ENCODE peak calls at places on chromosomes 2 and 18, in six cellular contexts. R is HepG2, O is H1, U is HCT116, K is GM12878, P is K562. S is an unnamed sample.

GRCh38 chr2:189819297-189819704 is 35.1 kb downstream of the PMS1 start:
- DNase-seq in R (no peak), O (no peak), U (no peak), K (no peak), P (no peak), S (no peak)

GRCh38 chr2:74152954-74153353 is 5.2 kb upstream of the BOLA3 start:
- DNase-seq in R (no peak), O (no peak), U (no peak), K (no peak), P (no peak), S (no peak)

GRCh38 chr18:22265838-22266237 is 96.4 kb downstream of the GATA6 start:
- DNase-seq in R (no peak), O (no peak), U (no peak), K (no peak), P (no peak), S (no peak)

GRCh38 chr2:42238644-42239288 is 69.6 kb downstream of the EML4 start:
- DNase-seq in R (peak; percentile 53), O (peak; percentile 63), U (peak; percentile 6), K (no peak), P (no peak), S (peak; percentile 13)

GRCh38 chr2:216735086-216735485 is 39.7 kb upstream of the IGFBP5 start:
- DNase-seq in R (no peak), O (no peak), U (no peak), K (no peak), P (no peak), S (no peak)

GRCh38 chr2:181430406-181431199 is 26.6 kb upstream of the ITGA4 start:
- DNase-seq in R (no peak), O (no peak), U (no peak), K (no peak), P (no peak), S (peak; percentile 13)

GRCh38 chr2:163690896-163691295 is 44.9 kb downstream of the FIGN start:
- DNase-seq in R (no peak), O (no peak), U (no peak), K (no peak), P (no peak), S (no peak)

GRCh38 chr2:71453404-71454220 is at the start of gene DYSF:
- DNase-seq in R (no peak), O (peak; percentile 87), U (no peak), K (no peak), P (peak; percentile 82), S (no peak)

GRCh38 chr2:28621172-28622100 is 125.6 kb downstream of the PLB1 start:
- DNase-seq in R (peak; percentile 83), O (peak; percentile 56), U (peak; percentile 58), K (no peak), P (peak; percentile 52), S (peak; percentile 99)
- TF ChIP-seq POLR2A in R (no peak), O (no peak), U (no peak), K (no peak), P (no peak), S (peak; percentile 74)

GRCh38 chr2:63819256-63819655 is 22.4 kb upstream of the UGP2 start:
- DNase-seq in R (no peak), O (no peak), U (no peak), K (no peak), P (no peak), S (no peak)

GRCh38 chr2:63821396-63821795 is 20.3 kb upstream of the UGP2 start:
- DNase-seq in R (no peak), O (no peak), U (no peak), K (no peak), P (no peak), S (no peak)

GRCh38 chr2:63820969-63821368 is 20.7 kb upstream of the UGP2 start:
- DNase-seq in R (no peak), O (no peak), U (no peak), K (no peak), P (no peak), S (no peak)

GRCh38 chr2:63818276-63818675 is 23.4 kb upstream of the UGP2 start:
- DNase-seq in R (no peak), O (no peak), U (no peak), K (no peak), P (no peak), S (no peak)

DNA sequence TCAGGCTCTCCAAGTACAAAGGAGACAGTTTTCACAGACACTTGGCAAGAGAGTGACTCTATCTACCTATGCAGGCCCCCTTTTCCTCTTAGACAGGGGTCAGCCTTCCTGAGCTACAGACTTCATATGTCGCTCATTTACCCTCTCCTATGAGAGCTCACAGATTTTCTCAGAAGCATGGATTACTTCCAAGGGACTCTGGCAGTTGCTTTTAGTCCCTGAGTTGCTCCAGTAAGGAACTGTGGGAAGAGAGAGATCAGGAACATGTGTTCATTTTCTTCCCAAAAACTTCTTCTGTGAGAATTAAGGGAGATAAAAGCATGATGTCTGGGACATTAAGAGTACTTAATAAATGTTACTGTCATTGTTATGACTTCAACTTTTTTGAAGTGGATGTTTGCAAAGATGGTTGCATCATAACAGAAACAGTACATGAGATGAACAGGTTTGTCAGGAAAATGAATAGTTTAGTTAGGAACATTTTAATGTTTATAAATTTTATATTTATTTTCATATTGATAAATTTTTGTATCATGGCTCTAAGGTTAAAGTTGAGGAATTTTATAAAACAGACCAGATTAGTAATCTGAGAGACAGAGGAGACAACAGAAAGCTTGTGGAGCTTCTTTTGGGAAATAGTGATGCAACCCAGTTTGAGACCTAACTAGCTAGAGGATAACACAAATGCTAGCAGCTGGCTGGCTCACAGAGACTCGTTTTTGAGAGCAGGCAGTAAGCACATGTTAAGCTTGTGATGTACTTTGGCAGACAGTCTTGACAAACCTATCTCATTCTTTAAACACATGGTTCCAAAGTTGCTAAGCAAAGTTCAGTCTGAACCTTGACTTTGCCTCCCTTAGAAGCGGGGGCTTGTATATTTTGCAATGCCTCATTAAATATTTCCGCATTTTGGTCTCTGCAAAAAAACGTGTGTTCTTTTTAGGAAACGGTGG is 21.7 kb upstream of the UGP2 start:
- DNase-seq in R (peak; percentile 92), O (no peak), U (no peak), K (no peak), P (no peak), S (no peak)
- H2AFZ ChIP-seq in R (peak overlapping the region; percentile 71), O (peak overlapping the region; percentile 75), U (no peak overlapping the region), K (no peak overlapping the region), P (no peak overlapping the region), S (no peak overlapping the region)

GRCh38 chr2:178425255-178425827 is 25.6 kb downstream of the PRKRA start:
- DNase-seq in R (no peak), O (no peak), U (no peak), K (no peak), P (no peak), S (no peak)

GRCh38 chr2:178426388-178426787 is 24.6 kb downstream of the PRKRA start:
- DNase-seq in R (no peak), O (no peak), U (no peak), K (no peak), P (no peak), S (no peak)

GRCh38 chr2:178428396-178428806 is 22.6 kb downstream of the PRKRA start:
- DNase-seq in R (peak; percentile 95), O (no peak), U (no peak), K (no peak), P (no peak), S (no peak)

GRCh38 chr2:178427458-178427857 is 23.5 kb downstream of the PRKRA start:
- DNase-seq in R (no peak), O (no peak), U (no peak), K (no peak), P (no peak), S (no peak)

DNA sequence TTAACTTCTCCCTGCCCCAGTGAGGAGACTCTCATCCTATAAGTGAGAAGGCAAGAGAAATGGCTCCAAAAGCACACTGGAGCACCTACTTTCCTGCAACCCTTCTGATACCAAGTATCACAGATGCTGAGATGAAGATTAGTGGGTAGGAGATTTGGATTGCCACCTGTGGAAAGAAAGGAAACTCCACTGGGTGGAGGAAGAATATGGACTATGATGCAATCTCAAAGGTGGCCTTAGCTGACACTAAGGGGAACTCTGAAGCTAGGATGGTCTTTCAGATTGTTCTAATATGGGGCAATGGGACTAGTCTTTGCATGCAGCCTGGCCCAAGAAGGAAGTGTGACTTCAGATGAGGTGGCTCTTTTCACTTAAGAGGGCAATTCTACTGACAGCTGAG is 21.6 kb downstream of the PRKRA start:
- DNase-seq in R (no peak), O (no peak), U (no peak), K (no peak), P (no peak), S (no peak)
- TF ChIP-seq POLR2AphosphoS5 in R (no peak), O (no peak), U (no peak), K (no peak), P (no peak), S (no peak)

GRCh38 chr2:184598313-184599053 is at the start of gene ZNF804A:
- DNase-seq in R (no peak), O (peak; percentile 63), U (no peak), K (peak; percentile 36), P (peak; percentile 20), S (peak; percentile 61)
- TF ChIP-seq POLR2A in R (no peak), O (no peak), U (no peak), K (peak; percentile 75), P (no peak), S (no peak)

GRCh38 chr2:239381709-239382134 is 19.1 kb downstream of the HDAC4 start:
- DNase-seq in R (no peak), O (no peak), U (no peak), K (peak; percentile 68), P (no peak), S (no peak)
- H2AFZ ChIP-seq in R (no peak overlapping the region), O (no peak overlapping the region), U (no peak overlapping the region), K (no peak overlapping the region), P (no peak overlapping the region), S (no peak overlapping the region)

DNA sequence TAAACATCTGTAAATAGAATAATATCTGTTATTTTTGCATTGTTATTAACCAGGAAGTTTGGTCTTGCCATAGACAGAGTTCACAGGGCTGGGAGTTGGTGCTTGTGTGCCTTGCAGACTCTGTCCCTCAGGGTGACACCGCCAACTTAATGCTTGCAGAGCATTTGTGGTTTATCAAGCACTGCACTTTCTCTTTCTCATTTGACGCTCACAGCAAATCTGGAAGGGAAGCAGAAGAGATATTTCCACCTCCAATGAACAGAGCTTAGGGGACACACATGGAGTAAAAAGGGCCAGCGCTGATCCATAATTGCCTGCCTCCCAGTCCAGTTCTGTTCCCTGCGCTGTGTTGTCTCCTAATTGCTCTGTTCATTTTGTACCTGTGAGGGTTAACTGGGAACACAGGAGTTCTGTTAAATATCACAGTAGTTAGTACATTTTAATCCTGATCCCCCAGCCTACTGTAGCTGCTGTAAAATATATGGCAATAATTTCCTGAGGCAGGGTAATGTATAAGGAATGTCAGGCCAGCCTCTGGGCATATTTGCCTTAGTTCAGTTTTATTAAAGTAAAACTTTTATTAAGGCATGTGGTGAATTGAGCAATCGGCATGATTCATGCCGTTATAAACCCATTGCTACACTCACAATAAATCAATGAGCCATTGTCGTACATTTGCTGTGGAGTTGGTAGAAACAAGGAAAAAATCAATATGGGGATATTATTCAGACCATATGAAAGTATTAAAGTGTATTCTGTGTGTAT is 182.5 kb upstream of the OSR1 start:
- DNase-seq in R (no peak), O (no peak), U (peak; percentile 56), K (no peak), P (no peak), S (no peak)
- TF ChIP-seq POLR2AphosphoS5 in R (no peak), O (no peak), U (no peak), K (no peak), P (no peak), S (no peak)